ENCODE peak calls at places on chromosomes 13 and 19, in five cellular contexts. One of them, this sample, is unnamed.

GRCh38 chr13:20124303-20124702 is 36.5 kb downstream of the GJA3 start:
- DNase-seq in C1 segment of cervical spinal cord: no peak
- DNase-seq in tibial artery: no peak
- DNase-seq in omental fat pad: no peak
- DNase-seq in activated T-cell treated with anti-CD3 and anti-CD28 coated beads for 24 hours: no peak
- DNase-seq in this sample: no peak

GRCh38 chr19:55406091-55406868 is 1.3 kb downstream of the UBE2S start:
- DNase-seq in C1 segment of cervical spinal cord: no peak
- DNase-seq in tibial artery: no peak
- DNase-seq in omental fat pad: no peak
- DNase-seq in activated T-cell treated with anti-CD3 and anti-CD28 coated beads for 24 hours: no peak
- DNase-seq in this sample: no peak

GRCh38 chr19:43634877-43635560 is 4.6 kb downstream of the CADM4 start:
- DNase-seq in C1 segment of cervical spinal cord: peak; percentile 75
- DNase-seq in tibial artery: no peak
- DNase-seq in omental fat pad: no peak
- DNase-seq in activated T-cell treated with anti-CD3 and anti-CD28 coated beads for 24 hours: no peak
- DNase-seq in this sample: no peak

GRCh38 chr13:29847501-29847983 is 2.9 kb downstream of the UBL3 start:
- DNase-seq in C1 segment of cervical spinal cord: peak; percentile 31
- DNase-seq in tibial artery: no peak
- DNase-seq in omental fat pad: no peak
- DNase-seq in activated T-cell treated with anti-CD3 and anti-CD28 coated beads for 24 hours: no peak
- DNase-seq in this sample: no peak

GRCh38 chr19:35852029-35852780 is at the start of gene NPHS1:
- DNase-seq in C1 segment of cervical spinal cord: no peak
- DNase-seq in tibial artery: no peak
- DNase-seq in omental fat pad: no peak
- DNase-seq in activated T-cell treated with anti-CD3 and anti-CD28 coated beads for 24 hours: no peak
- DNase-seq in this sample: no peak

GRCh38 chr13:72473321-72473720 is 254.1 kb downstream of the MZT1 start:
- DNase-seq in C1 segment of cervical spinal cord: no peak
- DNase-seq in tibial artery: no peak
- DNase-seq in omental fat pad: no peak
- DNase-seq in activated T-cell treated with anti-CD3 and anti-CD28 coated beads for 24 hours: no peak
- DNase-seq in this sample: no peak

GRCh38 chr13:95607363-95607762 is 37.1 kb downstream of the DZIP1 start:
- DNase-seq in C1 segment of cervical spinal cord: no peak
- DNase-seq in tibial artery: no peak
- DNase-seq in omental fat pad: no peak
- DNase-seq in activated T-cell treated with anti-CD3 and anti-CD28 coated beads for 24 hours: no peak
- DNase-seq in this sample: no peak

GRCh38 chr19:47075941-47076340 is 27.5 kb upstream of the TMEM160 start:
- DNase-seq in C1 segment of cervical spinal cord: no peak
- DNase-seq in tibial artery: no peak
- DNase-seq in omental fat pad: no peak
- DNase-seq in activated T-cell treated with anti-CD3 and anti-CD28 coated beads for 24 hours: no peak
- DNase-seq in this sample: no peak

GRCh38 chr13:78606471-78607408 is 3.4 kb upstream of the POU4F1 start:
- DNase-seq in C1 segment of cervical spinal cord: no peak
- DNase-seq in tibial artery: no peak
- DNase-seq in omental fat pad: no peak
- DNase-seq in activated T-cell treated with anti-CD3 and anti-CD28 coated beads for 24 hours: no peak
- DNase-seq in this sample: no peak

GRCh38 chr19:48506138-48506733 is 5.4 kb downstream of the LMTK3 start:
- DNase-seq in C1 segment of cervical spinal cord: no peak
- DNase-seq in tibial artery: peak; percentile 59
- DNase-seq in omental fat pad: no peak
- DNase-seq in activated T-cell treated with anti-CD3 and anti-CD28 coated beads for 24 hours: no peak
- DNase-seq in this sample: no peak

GRCh38 chr13:32881074-32881791 is 135.0 kb upstream of the KL start:
- DNase-seq in C1 segment of cervical spinal cord: no peak
- DNase-seq in tibial artery: no peak
- DNase-seq in omental fat pad: no peak
- DNase-seq in activated T-cell treated with anti-CD3 and anti-CD28 coated beads for 24 hours: no peak
- DNase-seq in this sample: no peak

GRCh38 chr19:11323601-11324078 is 15.8 kb downstream of the RAB3D start:
- DNase-seq in C1 segment of cervical spinal cord: no peak
- DNase-seq in tibial artery: no peak
- DNase-seq in omental fat pad: no peak
- DNase-seq in activated T-cell treated with anti-CD3 and anti-CD28 coated beads for 24 hours: no peak
- DNase-seq in this sample: no peak

GRCh38 chr19:30029721-30030510 is 87.9 kb downstream of the URI1 start:
- DNase-seq in C1 segment of cervical spinal cord: no peak
- DNase-seq in tibial artery: no peak
- DNase-seq in omental fat pad: no peak
- DNase-seq in activated T-cell treated with anti-CD3 and anti-CD28 coated beads for 24 hours: no peak
- DNase-seq in this sample: no peak

GRCh38 chr19:46913852-46914430 is 53.1 kb downstream of the ARHGAP35 start:
- DNase-seq in C1 segment of cervical spinal cord: no peak
- DNase-seq in tibial artery: no peak
- DNase-seq in omental fat pad: no peak
- DNase-seq in activated T-cell treated with anti-CD3 and anti-CD28 coated beads for 24 hours: no peak
- DNase-seq in this sample: no peak

GRCh38 chr13:65011403-65011802 is 2218.7 kb downstream of the PCDH9 start:
- DNase-seq in C1 segment of cervical spinal cord: no peak
- DNase-seq in tibial artery: no peak
- DNase-seq in omental fat pad: no peak
- DNase-seq in activated T-cell treated with anti-CD3 and anti-CD28 coated beads for 24 hours: no peak
- DNase-seq in this sample: no peak

GRCh38 chr19:58586131-58586765 is 13.1 kb upstream of the MZF1 start:
- DNase-seq in C1 segment of cervical spinal cord: no peak
- DNase-seq in tibial artery: no peak
- DNase-seq in omental fat pad: no peak
- DNase-seq in activated T-cell treated with anti-CD3 and anti-CD28 coated beads for 24 hours: no peak
- DNase-seq in this sample: no peak

GRCh38 chr13:51125495-51126226 is 14.6 kb upstream of the C13orf42 start:
- DNase-seq in C1 segment of cervical spinal cord: peak; percentile 37
- DNase-seq in tibial artery: no peak
- DNase-seq in omental fat pad: no peak
- DNase-seq in activated T-cell treated with anti-CD3 and anti-CD28 coated beads for 24 hours: peak; percentile 32
- DNase-seq in this sample: peak; percentile 89

This sample was measured in esophagus muscularis mucosa.